ENCODE peak calls at places on chromosomes 4 and X, in seven cellular contexts. One of them, this sample, is unnamed.

GRCh38 chrX:22430701-22431100 is 158.0 kb downstream of the CBLL2 start:
- DNase-seq in brain microvascular endothelial cell: peak
- DNase-seq in OCI-LY7: no peak
- DNase-seq in sigmoid colon: no peak
- DNase-seq in kidney epithelial cell: no peak
- DNase-seq in fibroblast of mammary gland: peak
- DNase-seq in IMR-90: peak
- DNase-seq in this sample: no peak

GRCh38 chr4:121462660-121463261 is 81.9 kb upstream of the QRFPR start:
- DNase-seq in brain microvascular endothelial cell: peak
- DNase-seq in OCI-LY7: peak
- DNase-seq in sigmoid colon: no peak
- DNase-seq in kidney epithelial cell: peak
- DNase-seq in fibroblast of mammary gland: peak
- DNase-seq in IMR-90: peak
- DNase-seq in this sample: peak

GRCh38 chr4:30429813-30430466 is 290.2 kb upstream of the PCDH7 start:
- DNase-seq in brain microvascular endothelial cell: peak
- DNase-seq in OCI-LY7: no peak
- DNase-seq in sigmoid colon: no peak
- DNase-seq in kidney epithelial cell: peak
- DNase-seq in fibroblast of mammary gland: peak
- DNase-seq in IMR-90: peak
- DNase-seq in this sample: no peak

GRCh38 chr4:187075514-187075913 is 351.9 kb upstream of the FAT1 start:
- DNase-seq in brain microvascular endothelial cell: no peak
- DNase-seq in OCI-LY7: no peak
- DNase-seq in sigmoid colon: no peak
- DNase-seq in kidney epithelial cell: no peak
- DNase-seq in fibroblast of mammary gland: no peak
- DNase-seq in IMR-90: peak
- DNase-seq in this sample: no peak

GRCh38 chr4:2066011-2066551 is 7.0 kb downstream of the NAT8L start:
- DNase-seq in brain microvascular endothelial cell: no peak
- DNase-seq in OCI-LY7: no peak
- DNase-seq in sigmoid colon: peak
- DNase-seq in kidney epithelial cell: no peak
- DNase-seq in fibroblast of mammary gland: no peak
- DNase-seq in IMR-90: no peak
- DNase-seq in this sample: no peak

GRCh38 chr4:73417973-73418372 is 13.9 kb downstream of the ALB start:
- DNase-seq in brain microvascular endothelial cell: peak
- DNase-seq in OCI-LY7: no peak
- DNase-seq in sigmoid colon: no peak
- DNase-seq in kidney epithelial cell: no peak
- DNase-seq in fibroblast of mammary gland: peak
- DNase-seq in IMR-90: peak
- DNase-seq in this sample: peak

GRCh38 chr4:35965300-35965699 is 279.0 kb downstream of the ARAP2 start:
- DNase-seq in brain microvascular endothelial cell: no peak
- DNase-seq in OCI-LY7: no peak
- DNase-seq in sigmoid colon: no peak
- DNase-seq in kidney epithelial cell: no peak
- DNase-seq in fibroblast of mammary gland: no peak
- DNase-seq in IMR-90: no peak
- DNase-seq in this sample: no peak

GRCh38 chr4:86961605-86962295 is 26.9 kb downstream of the AFF1 start:
- DNase-seq in brain microvascular endothelial cell: no peak
- DNase-seq in OCI-LY7: peak
- DNase-seq in sigmoid colon: no peak
- DNase-seq in kidney epithelial cell: peak
- DNase-seq in fibroblast of mammary gland: peak
- DNase-seq in IMR-90: peak
- DNase-seq in this sample: peak

GRCh38 chr4:83356899-83357661 is 22.4 kb upstream of the HPSE start:
- DNase-seq in brain microvascular endothelial cell: peak
- DNase-seq in OCI-LY7: no peak
- DNase-seq in sigmoid colon: no peak
- DNase-seq in kidney epithelial cell: peak
- DNase-seq in fibroblast of mammary gland: peak
- DNase-seq in IMR-90: peak
- DNase-seq in this sample: no peak

GRCh38 chrX:27976284-27976683 is 5.0 kb downstream of the DCAF8L1 start:
- DNase-seq in brain microvascular endothelial cell: no peak
- DNase-seq in OCI-LY7: no peak
- DNase-seq in sigmoid colon: no peak
- DNase-seq in kidney epithelial cell: no peak
- DNase-seq in fibroblast of mammary gland: peak
- DNase-seq in IMR-90: no peak
- DNase-seq in this sample: no peak

GRCh38 chr4:183823394-183823793 is 81.7 kb upstream of the STOX2 start:
- DNase-seq in brain microvascular endothelial cell: peak
- DNase-seq in OCI-LY7: no peak
- DNase-seq in sigmoid colon: no peak
- DNase-seq in kidney epithelial cell: peak
- DNase-seq in fibroblast of mammary gland: peak
- DNase-seq in IMR-90: peak
- DNase-seq in this sample: no peak

GRCh38 chr4:153234923-153235322 is 30.7 kb downstream of the TRIM2 start:
- DNase-seq in brain microvascular endothelial cell: no peak
- DNase-seq in OCI-LY7: no peak
- DNase-seq in sigmoid colon: no peak
- DNase-seq in kidney epithelial cell: no peak
- DNase-seq in fibroblast of mammary gland: peak
- DNase-seq in IMR-90: peak
- DNase-seq in this sample: no peak

GRCh38 chr4:173486714-173487392 is 43.2 kb downstream of the HAND2 start:
- DNase-seq in brain microvascular endothelial cell: no peak
- DNase-seq in OCI-LY7: no peak
- DNase-seq in sigmoid colon: no peak
- DNase-seq in kidney epithelial cell: no peak
- DNase-seq in fibroblast of mammary gland: no peak
- DNase-seq in IMR-90: no peak
- DNase-seq in this sample: no peak

GRCh38 chrX:155956649-155957048 is 40.8 kb upstream of the IL9R start:
- DNase-seq in brain microvascular endothelial cell: no peak
- DNase-seq in OCI-LY7: no peak
- DNase-seq in sigmoid colon: no peak
- DNase-seq in kidney epithelial cell: no peak
- DNase-seq in fibroblast of mammary gland: no peak
- DNase-seq in IMR-90: no peak
- DNase-seq in this sample: no peak

GRCh38 chr4:105651879-105652640 is 56.4 kb downstream of the INTS12 start:
- DNase-seq in brain microvascular endothelial cell: no peak
- DNase-seq in OCI-LY7: no peak
- DNase-seq in sigmoid colon: no peak
- DNase-seq in kidney epithelial cell: no peak
- DNase-seq in fibroblast of mammary gland: no peak
- DNase-seq in IMR-90: no peak
- DNase-seq in this sample: no peak

GRCh38 chr4:25030283-25031076 is at the start of gene LGI2:
- DNase-seq in brain microvascular endothelial cell: no peak
- DNase-seq in OCI-LY7: no peak
- DNase-seq in sigmoid colon: peak
- DNase-seq in kidney epithelial cell: no peak
- DNase-seq in fibroblast of mammary gland: no peak
- DNase-seq in IMR-90: no peak
- DNase-seq in this sample: peak

GRCh38 chr4:152032722-152033131 is 271.9 kb upstream of the GATB start:
- DNase-seq in brain microvascular endothelial cell: peak
- DNase-seq in OCI-LY7: no peak
- DNase-seq in sigmoid colon: no peak
- DNase-seq in kidney epithelial cell: no peak
- DNase-seq in fibroblast of mammary gland: peak
- DNase-seq in IMR-90: peak
- DNase-seq in this sample: no peak

GRCh38 chrX:71619193-71619592 is 882 bp upstream of the CXCR3 start:
- DNase-seq in brain microvascular endothelial cell: no peak
- DNase-seq in OCI-LY7: no peak
- DNase-seq in sigmoid colon: no peak
- DNase-seq in kidney epithelial cell: no peak
- DNase-seq in fibroblast of mammary gland: no peak
- DNase-seq in IMR-90: no peak
- DNase-seq in this sample: no peak

GRCh38 chrX:96684339-96685204 is at the start of gene DIAPH2:
- DNase-seq in brain microvascular endothelial cell: peak
- DNase-seq in OCI-LY7: peak
- DNase-seq in sigmoid colon: peak
- DNase-seq in kidney epithelial cell: peak
- DNase-seq in fibroblast of mammary gland: peak
- DNase-seq in IMR-90: peak
- DNase-seq in this sample: peak

GRCh38 chr4:8344387-8344786 is 74.8 kb downstream of the HTRA3 start:
- DNase-seq in brain microvascular endothelial cell: peak
- DNase-seq in OCI-LY7: no peak
- DNase-seq in sigmoid colon: no peak
- DNase-seq in kidney epithelial cell: no peak
- DNase-seq in fibroblast of mammary gland: no peak
- DNase-seq in IMR-90: no peak
- DNase-seq in this sample: no peak

GRCh38 chr4:3413675-3414420 is 27.9 kb upstream of the HGFAC start:
- DNase-seq in brain microvascular endothelial cell: no peak
- DNase-seq in OCI-LY7: no peak
- DNase-seq in sigmoid colon: peak
- DNase-seq in kidney epithelial cell: no peak
- DNase-seq in fibroblast of mammary gland: no peak
- DNase-seq in IMR-90: no peak
- DNase-seq in this sample: peak

GRCh38 chr4:133151681-133152329 is 2.7 kb downstream of the PCDH10 start:
- DNase-seq in brain microvascular endothelial cell: peak
- DNase-seq in OCI-LY7: no peak
- DNase-seq in sigmoid colon: peak
- DNase-seq in kidney epithelial cell: no peak
- DNase-seq in fibroblast of mammary gland: no peak
- DNase-seq in IMR-90: no peak
- DNase-seq in this sample: peak

GRCh38 chrX:9706426-9706825 is 59.2 kb downstream of the GPR143 start:
- DNase-seq in brain microvascular endothelial cell: no peak
- DNase-seq in OCI-LY7: no peak
- DNase-seq in sigmoid colon: no peak
- DNase-seq in kidney epithelial cell: no peak
- DNase-seq in fibroblast of mammary gland: no peak
- DNase-seq in IMR-90: no peak
- DNase-seq in this sample: no peak

GRCh38 chrX:65643786-65644111 is 23.7 kb upstream of the MSN start:
- DNase-seq in brain microvascular endothelial cell: no peak
- DNase-seq in OCI-LY7: no peak
- DNase-seq in sigmoid colon: no peak
- DNase-seq in kidney epithelial cell: no peak
- DNase-seq in fibroblast of mammary gland: no peak
- DNase-seq in IMR-90: no peak
- DNase-seq in this sample: no peak

GRCh38 chr4:80036949-80037348 is 36.1 kb downstream of the ANTXR2 start:
- DNase-seq in brain microvascular endothelial cell: peak
- DNase-seq in OCI-LY7: no peak
- DNase-seq in sigmoid colon: no peak
- DNase-seq in kidney epithelial cell: no peak
- DNase-seq in fibroblast of mammary gland: peak
- DNase-seq in IMR-90: peak
- DNase-seq in this sample: no peak

GRCh38 chr4:164526916-164527315 is 227.0 kb upstream of the SMIM31 start:
- DNase-seq in brain microvascular endothelial cell: no peak
- DNase-seq in OCI-LY7: no peak
- DNase-seq in sigmoid colon: no peak
- DNase-seq in kidney epithelial cell: no peak
- DNase-seq in fibroblast of mammary gland: no peak
- DNase-seq in IMR-90: no peak
- DNase-seq in this sample: no peak
- TF ChIP-seq CTCF in brain microvascular endothelial cell: no peak
- TF ChIP-seq CTCF in OCI-LY7: no peak
- TF ChIP-seq CTCF in sigmoid colon: no peak
- TF ChIP-seq CTCF in kidney epithelial cell: no peak
- TF ChIP-seq CTCF in fibroblast of mammary gland: no peak
- TF ChIP-seq CTCF in IMR-90: no peak
- TF ChIP-seq CTCF in this sample: no peak

GRCh38 chrX:132491191-132491590 is 2.4 kb upstream of the MBNL3 start:
- DNase-seq in brain microvascular endothelial cell: no peak
- DNase-seq in OCI-LY7: peak
- DNase-seq in sigmoid colon: no peak
- DNase-seq in kidney epithelial cell: no peak
- DNase-seq in fibroblast of mammary gland: no peak
- DNase-seq in IMR-90: no peak
- DNase-seq in this sample: no peak
- TF ChIP-seq CTCF in brain microvascular endothelial cell: peak
- TF ChIP-seq CTCF in OCI-LY7: peak
- TF ChIP-seq CTCF in sigmoid colon: no peak
- TF ChIP-seq CTCF in kidney epithelial cell: no peak
- TF ChIP-seq CTCF in fibroblast of mammary gland: no peak
- TF ChIP-seq CTCF in IMR-90: no peak
- TF ChIP-seq CTCF in this sample: no peak

DNA sequence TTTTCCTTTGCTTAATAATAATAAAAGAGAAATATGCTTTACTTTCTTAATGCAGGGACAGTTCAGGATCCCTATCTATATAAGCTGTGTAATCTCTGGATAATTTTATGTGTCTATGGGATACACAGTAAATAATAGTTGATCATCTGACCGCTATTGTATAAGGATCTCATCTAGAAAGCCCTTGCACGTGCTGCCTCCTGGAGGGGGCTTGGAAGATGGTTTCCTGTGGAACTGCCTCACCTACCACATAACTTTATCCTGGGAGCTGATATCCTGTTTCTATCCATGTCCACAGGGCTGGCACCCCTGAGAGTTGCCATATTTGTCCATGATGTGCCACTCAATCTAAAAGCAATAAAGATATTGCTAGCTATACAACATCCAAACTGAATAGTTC is 139.3 kb upstream of the FRMPD4 start:
- DNase-seq in brain microvascular endothelial cell: no peak
- DNase-seq in OCI-LY7: no peak
- DNase-seq in sigmoid colon: no peak
- DNase-seq in kidney epithelial cell: no peak
- DNase-seq in fibroblast of mammary gland: no peak
- DNase-seq in IMR-90: no peak
- DNase-seq in this sample: no peak
- TF ChIP-seq CTCF in brain microvascular endothelial cell: peak
- TF ChIP-seq CTCF in OCI-LY7: no peak
- TF ChIP-seq CTCF in sigmoid colon: no peak
- TF ChIP-seq CTCF in kidney epithelial cell: peak
- TF ChIP-seq CTCF in fibroblast of mammary gland: no peak
- TF ChIP-seq CTCF in IMR-90: no peak
- TF ChIP-seq CTCF in this sample: no peak

DNA sequence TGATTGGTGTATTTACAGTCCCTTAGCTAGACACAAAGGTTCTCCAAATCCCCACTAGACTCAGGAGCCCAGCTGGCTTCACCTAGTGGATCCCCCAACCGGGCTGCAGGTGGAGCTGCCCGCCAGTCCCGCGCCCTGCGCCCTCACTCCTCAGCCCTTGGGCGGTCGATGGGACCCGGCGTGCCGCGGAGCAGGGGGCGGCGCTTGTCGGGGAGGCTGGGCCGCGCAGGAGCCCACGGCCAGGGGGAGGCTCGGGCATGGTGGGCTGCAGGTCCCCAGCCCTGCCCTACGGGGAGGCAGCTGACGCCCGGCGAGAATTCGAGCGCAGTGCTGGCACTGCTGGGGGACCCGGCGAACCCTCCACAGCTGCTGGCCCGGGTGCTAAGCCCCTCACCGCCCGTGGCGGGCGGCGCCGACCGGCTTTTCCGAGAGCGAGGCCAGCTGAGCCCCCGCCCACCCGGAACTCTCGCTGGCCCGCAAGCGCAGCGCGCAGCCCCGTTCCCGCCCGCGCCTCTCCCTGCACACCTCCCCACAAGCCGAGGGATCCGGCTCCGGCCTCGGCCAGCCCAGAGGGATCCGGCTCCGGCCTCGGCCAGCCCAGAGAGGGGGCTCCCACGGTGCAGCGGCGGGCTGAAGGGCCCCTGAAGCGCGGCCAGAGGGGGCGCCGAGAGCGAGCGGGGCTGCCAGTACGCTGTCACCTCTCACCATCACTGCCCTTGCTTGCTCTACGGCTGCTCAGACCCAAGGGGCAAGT is 39.4 kb downstream of the WFS1 start:
- DNase-seq in brain microvascular endothelial cell: no peak
- DNase-seq in OCI-LY7: no peak
- DNase-seq in sigmoid colon: no peak
- DNase-seq in kidney epithelial cell: no peak
- DNase-seq in fibroblast of mammary gland: no peak
- DNase-seq in IMR-90: no peak
- DNase-seq in this sample: peak
- TF ChIP-seq CTCF in brain microvascular endothelial cell: no peak
- TF ChIP-seq CTCF in OCI-LY7: no peak
- TF ChIP-seq CTCF in sigmoid colon: no peak
- TF ChIP-seq CTCF in kidney epithelial cell: no peak
- TF ChIP-seq CTCF in fibroblast of mammary gland: no peak
- TF ChIP-seq CTCF in IMR-90: no peak
- TF ChIP-seq CTCF in this sample: no peak

This sample was measured in nephron progenitor cell.